ENCODE peak calls at places on chromosomes 16 and 17, in ten cellular contexts. One of them, this sample, is unnamed.

GRCh38 chr17:19987897-19988296 is 10.3 kb upstream of the AKAP10 start:
- DNase-seq in activated CD8-positive, alpha-beta memory T cell treated with anti-CD3 and anti-CD28 coated beads, Interleukin-2, amount 50 U/mL, for 48 hours: peak
- DNase-seq in bronchial epithelial cell: no peak
- DNase-seq in NAMALWA: no peak
- DNase-seq in stimulated activated CD4-positive, alpha-beta T cell treated with anti-CD3 and anti-CD28 coated beads, TNF-alpha, amount 100 ng/mL, for 48 hours: no peak
- DNase-seq in HuH-7.5: no peak
- DNase-seq in activated naive CD8-positive, alpha-beta T cell treated with anti-CD3 and anti-CD28 coated beads, Interleukin-2, amount 50 U/mL, for 24 hours: no peak
- DNase-seq in stimulated activated CD8-positive, alpha-beta memory T cell treated with anti-CD3 and anti-CD28 coated beads, Interleukin-7, amount 100 ng/mL, for 1 hour: no peak
- DNase-seq in NCI-H1105 treated with DMSO at 0.1 percent for 48 hours: no peak
- DNase-seq in mesothelial cell of epicardium: peak
- DNase-seq in this sample: no peak

GRCh38 chr16:67384778-67385510 is 8.4 kb downstream of the TPPP3 start:
- DNase-seq in activated CD8-positive, alpha-beta memory T cell treated with anti-CD3 and anti-CD28 coated beads, Interleukin-2, amount 50 U/mL, for 48 hours: no peak
- DNase-seq in activated naive CD8-positive, alpha-beta T cell treated with anti-CD3 and anti-CD28 coated beads, Interleukin-2, amount 50 U/mL, for 24 hours: no peak
- DNase-seq in NCI-H1105 treated with DMSO at 0.1 percent for 48 hours: no peak
- DNase-seq in bronchial epithelial cell: no peak
- DNase-seq in stimulated activated CD4-positive, alpha-beta T cell treated with anti-CD3 and anti-CD28 coated beads, TNF-alpha, amount 100 ng/mL, for 48 hours: no peak
- DNase-seq in mesothelial cell of epicardium: no peak
- DNase-seq in HuH-7.5: no peak
- DNase-seq in stimulated activated CD8-positive, alpha-beta memory T cell treated with anti-CD3 and anti-CD28 coated beads, Interleukin-7, amount 100 ng/mL, for 1 hour: no peak
- DNase-seq in NAMALWA: no peak
- DNase-seq in this sample: no peak

GRCh38 chr16:85611455-85612190 is 1.5 kb upstream of the GSE1 start:
- DNase-seq in HuH-7.5: peak
- DNase-seq in NAMALWA: peak
- DNase-seq in bronchial epithelial cell: peak
- DNase-seq in stimulated activated CD4-positive, alpha-beta T cell treated with anti-CD3 and anti-CD28 coated beads, TNF-alpha, amount 100 ng/mL, for 48 hours: peak
- DNase-seq in activated CD8-positive, alpha-beta memory T cell treated with anti-CD3 and anti-CD28 coated beads, Interleukin-2, amount 50 U/mL, for 48 hours: peak
- DNase-seq in stimulated activated CD8-positive, alpha-beta memory T cell treated with anti-CD3 and anti-CD28 coated beads, Interleukin-7, amount 100 ng/mL, for 1 hour: no peak
- DNase-seq in activated naive CD8-positive, alpha-beta T cell treated with anti-CD3 and anti-CD28 coated beads, Interleukin-2, amount 50 U/mL, for 24 hours: peak
- DNase-seq in mesothelial cell of epicardium: peak
- DNase-seq in NCI-H1105 treated with DMSO at 0.1 percent for 48 hours: peak
- DNase-seq in this sample: peak

GRCh38 chr16:66552288-66553143 is at the start of gene CKLF:
- DNase-seq in NAMALWA: peak
- DNase-seq in activated naive CD8-positive, alpha-beta T cell treated with anti-CD3 and anti-CD28 coated beads, Interleukin-2, amount 50 U/mL, for 24 hours: peak
- DNase-seq in HuH-7.5: peak
- DNase-seq in stimulated activated CD4-positive, alpha-beta T cell treated with anti-CD3 and anti-CD28 coated beads, TNF-alpha, amount 100 ng/mL, for 48 hours: peak
- DNase-seq in NCI-H1105 treated with DMSO at 0.1 percent for 48 hours: peak
- DNase-seq in bronchial epithelial cell: peak
- DNase-seq in mesothelial cell of epicardium: peak
- DNase-seq in stimulated activated CD8-positive, alpha-beta memory T cell treated with anti-CD3 and anti-CD28 coated beads, Interleukin-7, amount 100 ng/mL, for 1 hour: peak
- DNase-seq in activated CD8-positive, alpha-beta memory T cell treated with anti-CD3 and anti-CD28 coated beads, Interleukin-2, amount 50 U/mL, for 48 hours: peak
- DNase-seq in this sample: peak

GRCh38 chr16:8990445-8990844 is 26.7 kb upstream of the USP7 start:
- DNase-seq in stimulated activated CD8-positive, alpha-beta memory T cell treated with anti-CD3 and anti-CD28 coated beads, Interleukin-7, amount 100 ng/mL, for 1 hour: no peak
- DNase-seq in activated CD8-positive, alpha-beta memory T cell treated with anti-CD3 and anti-CD28 coated beads, Interleukin-2, amount 50 U/mL, for 48 hours: no peak
- DNase-seq in mesothelial cell of epicardium: no peak
- DNase-seq in bronchial epithelial cell: no peak
- DNase-seq in activated naive CD8-positive, alpha-beta T cell treated with anti-CD3 and anti-CD28 coated beads, Interleukin-2, amount 50 U/mL, for 24 hours: no peak
- DNase-seq in stimulated activated CD4-positive, alpha-beta T cell treated with anti-CD3 and anti-CD28 coated beads, TNF-alpha, amount 100 ng/mL, for 48 hours: no peak
- DNase-seq in HuH-7.5: no peak
- DNase-seq in NCI-H1105 treated with DMSO at 0.1 percent for 48 hours: no peak
- DNase-seq in NAMALWA: no peak
- DNase-seq in this sample: no peak

GRCh38 chr17:54451051-54451450 is 449.6 kb upstream of the TOM1L1 start:
- DNase-seq in NAMALWA: no peak
- DNase-seq in stimulated activated CD8-positive, alpha-beta memory T cell treated with anti-CD3 and anti-CD28 coated beads, Interleukin-7, amount 100 ng/mL, for 1 hour: no peak
- DNase-seq in activated CD8-positive, alpha-beta memory T cell treated with anti-CD3 and anti-CD28 coated beads, Interleukin-2, amount 50 U/mL, for 48 hours: no peak
- DNase-seq in activated naive CD8-positive, alpha-beta T cell treated with anti-CD3 and anti-CD28 coated beads, Interleukin-2, amount 50 U/mL, for 24 hours: no peak
- DNase-seq in mesothelial cell of epicardium: no peak
- DNase-seq in NCI-H1105 treated with DMSO at 0.1 percent for 48 hours: no peak
- DNase-seq in HuH-7.5: no peak
- DNase-seq in bronchial epithelial cell: no peak
- DNase-seq in stimulated activated CD4-positive, alpha-beta T cell treated with anti-CD3 and anti-CD28 coated beads, TNF-alpha, amount 100 ng/mL, for 48 hours: no peak
- DNase-seq in this sample: no peak

GRCh38 chr17:78555741-78556401 is 21.3 kb downstream of the DNAH17 start:
- DNase-seq in bronchial epithelial cell: no peak
- DNase-seq in activated naive CD8-positive, alpha-beta T cell treated with anti-CD3 and anti-CD28 coated beads, Interleukin-2, amount 50 U/mL, for 24 hours: no peak
- DNase-seq in activated CD8-positive, alpha-beta memory T cell treated with anti-CD3 and anti-CD28 coated beads, Interleukin-2, amount 50 U/mL, for 48 hours: no peak
- DNase-seq in stimulated activated CD4-positive, alpha-beta T cell treated with anti-CD3 and anti-CD28 coated beads, TNF-alpha, amount 100 ng/mL, for 48 hours: no peak
- DNase-seq in mesothelial cell of epicardium: no peak
- DNase-seq in stimulated activated CD8-positive, alpha-beta memory T cell treated with anti-CD3 and anti-CD28 coated beads, Interleukin-7, amount 100 ng/mL, for 1 hour: no peak
- DNase-seq in NAMALWA: no peak
- DNase-seq in HuH-7.5: no peak
- DNase-seq in NCI-H1105 treated with DMSO at 0.1 percent for 48 hours: no peak
- DNase-seq in this sample: no peak

GRCh38 chr17:68101075-68101991 is 65.8 kb downstream of the KPNA2 start:
- DNase-seq in NAMALWA: peak
- DNase-seq in NCI-H1105 treated with DMSO at 0.1 percent for 48 hours: peak
- DNase-seq in HuH-7.5: peak
- DNase-seq in stimulated activated CD8-positive, alpha-beta memory T cell treated with anti-CD3 and anti-CD28 coated beads, Interleukin-7, amount 100 ng/mL, for 1 hour: peak
- DNase-seq in stimulated activated CD4-positive, alpha-beta T cell treated with anti-CD3 and anti-CD28 coated beads, TNF-alpha, amount 100 ng/mL, for 48 hours: peak
- DNase-seq in bronchial epithelial cell: peak
- DNase-seq in mesothelial cell of epicardium: peak
- DNase-seq in activated naive CD8-positive, alpha-beta T cell treated with anti-CD3 and anti-CD28 coated beads, Interleukin-2, amount 50 U/mL, for 24 hours: peak
- DNase-seq in activated CD8-positive, alpha-beta memory T cell treated with anti-CD3 and anti-CD28 coated beads, Interleukin-2, amount 50 U/mL, for 48 hours: peak
- DNase-seq in this sample: peak

GRCh38 chr17:29166507-29166887 is 13.7 kb downstream of the MYO18A start:
- DNase-seq in bronchial epithelial cell: no peak
- DNase-seq in activated naive CD8-positive, alpha-beta T cell treated with anti-CD3 and anti-CD28 coated beads, Interleukin-2, amount 50 U/mL, for 24 hours: no peak
- DNase-seq in mesothelial cell of epicardium: no peak
- DNase-seq in stimulated activated CD4-positive, alpha-beta T cell treated with anti-CD3 and anti-CD28 coated beads, TNF-alpha, amount 100 ng/mL, for 48 hours: no peak
- DNase-seq in NAMALWA: no peak
- DNase-seq in activated CD8-positive, alpha-beta memory T cell treated with anti-CD3 and anti-CD28 coated beads, Interleukin-2, amount 50 U/mL, for 48 hours: no peak
- DNase-seq in NCI-H1105 treated with DMSO at 0.1 percent for 48 hours: no peak
- DNase-seq in HuH-7.5: no peak
- DNase-seq in stimulated activated CD8-positive, alpha-beta memory T cell treated with anti-CD3 and anti-CD28 coated beads, Interleukin-7, amount 100 ng/mL, for 1 hour: no peak
- DNase-seq in this sample: no peak

GRCh38 chr16:3762080-3762750 is 44.9 kb upstream of the TRAP1 start:
- DNase-seq in NAMALWA: no peak
- DNase-seq in activated naive CD8-positive, alpha-beta T cell treated with anti-CD3 and anti-CD28 coated beads, Interleukin-2, amount 50 U/mL, for 24 hours: no peak
- DNase-seq in HuH-7.5: no peak
- DNase-seq in stimulated activated CD4-positive, alpha-beta T cell treated with anti-CD3 and anti-CD28 coated beads, TNF-alpha, amount 100 ng/mL, for 48 hours: no peak
- DNase-seq in bronchial epithelial cell: no peak
- DNase-seq in mesothelial cell of epicardium: no peak
- DNase-seq in stimulated activated CD8-positive, alpha-beta memory T cell treated with anti-CD3 and anti-CD28 coated beads, Interleukin-7, amount 100 ng/mL, for 1 hour: no peak
- DNase-seq in activated CD8-positive, alpha-beta memory T cell treated with anti-CD3 and anti-CD28 coated beads, Interleukin-2, amount 50 U/mL, for 48 hours: no peak
- DNase-seq in NCI-H1105 treated with DMSO at 0.1 percent for 48 hours: no peak
- DNase-seq in this sample: no peak

GRCh38 chr17:28993645-28994426 is 12.0 kb downstream of the SEZ6 start:
- DNase-seq in HuH-7.5: no peak
- DNase-seq in activated naive CD8-positive, alpha-beta T cell treated with anti-CD3 and anti-CD28 coated beads, Interleukin-2, amount 50 U/mL, for 24 hours: no peak
- DNase-seq in activated CD8-positive, alpha-beta memory T cell treated with anti-CD3 and anti-CD28 coated beads, Interleukin-2, amount 50 U/mL, for 48 hours: no peak
- DNase-seq in stimulated activated CD8-positive, alpha-beta memory T cell treated with anti-CD3 and anti-CD28 coated beads, Interleukin-7, amount 100 ng/mL, for 1 hour: no peak
- DNase-seq in NCI-H1105 treated with DMSO at 0.1 percent for 48 hours: no peak
- DNase-seq in NAMALWA: no peak
- DNase-seq in bronchial epithelial cell: no peak
- DNase-seq in stimulated activated CD4-positive, alpha-beta T cell treated with anti-CD3 and anti-CD28 coated beads, TNF-alpha, amount 100 ng/mL, for 48 hours: no peak
- DNase-seq in mesothelial cell of epicardium: no peak
- DNase-seq in this sample: no peak

GRCh38 chr17:17386143-17386800 is 83.1 kb downstream of the NT5M start:
- DNase-seq in bronchial epithelial cell: no peak
- DNase-seq in HuH-7.5: no peak
- DNase-seq in activated naive CD8-positive, alpha-beta T cell treated with anti-CD3 and anti-CD28 coated beads, Interleukin-2, amount 50 U/mL, for 24 hours: no peak
- DNase-seq in activated CD8-positive, alpha-beta memory T cell treated with anti-CD3 and anti-CD28 coated beads, Interleukin-2, amount 50 U/mL, for 48 hours: no peak
- DNase-seq in stimulated activated CD4-positive, alpha-beta T cell treated with anti-CD3 and anti-CD28 coated beads, TNF-alpha, amount 100 ng/mL, for 48 hours: no peak
- DNase-seq in NAMALWA: no peak
- DNase-seq in NCI-H1105 treated with DMSO at 0.1 percent for 48 hours: no peak
- DNase-seq in mesothelial cell of epicardium: no peak
- DNase-seq in stimulated activated CD8-positive, alpha-beta memory T cell treated with anti-CD3 and anti-CD28 coated beads, Interleukin-7, amount 100 ng/mL, for 1 hour: no peak
- DNase-seq in this sample: no peak

GRCh38 chr16:73739049-73739769 is 557.4 kb upstream of the PSMD7 start:
- DNase-seq in NCI-H1105 treated with DMSO at 0.1 percent for 48 hours: no peak
- DNase-seq in bronchial epithelial cell: peak
- DNase-seq in mesothelial cell of epicardium: no peak
- DNase-seq in stimulated activated CD8-positive, alpha-beta memory T cell treated with anti-CD3 and anti-CD28 coated beads, Interleukin-7, amount 100 ng/mL, for 1 hour: no peak
- DNase-seq in NAMALWA: no peak
- DNase-seq in activated naive CD8-positive, alpha-beta T cell treated with anti-CD3 and anti-CD28 coated beads, Interleukin-2, amount 50 U/mL, for 24 hours: no peak
- DNase-seq in HuH-7.5: no peak
- DNase-seq in activated CD8-positive, alpha-beta memory T cell treated with anti-CD3 and anti-CD28 coated beads, Interleukin-2, amount 50 U/mL, for 48 hours: no peak
- DNase-seq in stimulated activated CD4-positive, alpha-beta T cell treated with anti-CD3 and anti-CD28 coated beads, TNF-alpha, amount 100 ng/mL, for 48 hours: no peak
- DNase-seq in this sample: no peak

GRCh38 chr17:74702132-74702876 is 10.4 kb downstream of the CD300LF start:
- DNase-seq in NAMALWA: no peak
- DNase-seq in HuH-7.5: no peak
- DNase-seq in NCI-H1105 treated with DMSO at 0.1 percent for 48 hours: no peak
- DNase-seq in bronchial epithelial cell: no peak
- DNase-seq in mesothelial cell of epicardium: no peak
- DNase-seq in stimulated activated CD4-positive, alpha-beta T cell treated with anti-CD3 and anti-CD28 coated beads, TNF-alpha, amount 100 ng/mL, for 48 hours: no peak
- DNase-seq in activated naive CD8-positive, alpha-beta T cell treated with anti-CD3 and anti-CD28 coated beads, Interleukin-2, amount 50 U/mL, for 24 hours: no peak
- DNase-seq in activated CD8-positive, alpha-beta memory T cell treated with anti-CD3 and anti-CD28 coated beads, Interleukin-2, amount 50 U/mL, for 48 hours: no peak
- DNase-seq in stimulated activated CD8-positive, alpha-beta memory T cell treated with anti-CD3 and anti-CD28 coated beads, Interleukin-7, amount 100 ng/mL, for 1 hour: no peak
- DNase-seq in this sample: no peak

GRCh38 chr17:74332763-74333220 is 6.8 kb downstream of the KIF19 start:
- DNase-seq in HuH-7.5: no peak
- DNase-seq in bronchial epithelial cell: no peak
- DNase-seq in stimulated activated CD4-positive, alpha-beta T cell treated with anti-CD3 and anti-CD28 coated beads, TNF-alpha, amount 100 ng/mL, for 48 hours: no peak
- DNase-seq in activated CD8-positive, alpha-beta memory T cell treated with anti-CD3 and anti-CD28 coated beads, Interleukin-2, amount 50 U/mL, for 48 hours: no peak
- DNase-seq in NAMALWA: peak
- DNase-seq in stimulated activated CD8-positive, alpha-beta memory T cell treated with anti-CD3 and anti-CD28 coated beads, Interleukin-7, amount 100 ng/mL, for 1 hour: no peak
- DNase-seq in NCI-H1105 treated with DMSO at 0.1 percent for 48 hours: peak
- DNase-seq in activated naive CD8-positive, alpha-beta T cell treated with anti-CD3 and anti-CD28 coated beads, Interleukin-2, amount 50 U/mL, for 24 hours: no peak
- DNase-seq in mesothelial cell of epicardium: no peak
- DNase-seq in this sample: peak

GRCh38 chr17:60134396-60135159 is 15.2 kb upstream of the CA4 start:
- DNase-seq in NAMALWA: no peak
- DNase-seq in NCI-H1105 treated with DMSO at 0.1 percent for 48 hours: peak
- DNase-seq in stimulated activated CD4-positive, alpha-beta T cell treated with anti-CD3 and anti-CD28 coated beads, TNF-alpha, amount 100 ng/mL, for 48 hours: no peak
- DNase-seq in activated naive CD8-positive, alpha-beta T cell treated with anti-CD3 and anti-CD28 coated beads, Interleukin-2, amount 50 U/mL, for 24 hours: peak
- DNase-seq in mesothelial cell of epicardium: no peak
- DNase-seq in stimulated activated CD8-positive, alpha-beta memory T cell treated with anti-CD3 and anti-CD28 coated beads, Interleukin-7, amount 100 ng/mL, for 1 hour: no peak
- DNase-seq in activated CD8-positive, alpha-beta memory T cell treated with anti-CD3 and anti-CD28 coated beads, Interleukin-2, amount 50 U/mL, for 48 hours: peak
- DNase-seq in bronchial epithelial cell: no peak
- DNase-seq in HuH-7.5: no peak
- DNase-seq in this sample: no peak

GRCh38 chr16:84595052-84595481 is 22.8 kb downstream of the COTL1 start:
- DNase-seq in stimulated activated CD4-positive, alpha-beta T cell treated with anti-CD3 and anti-CD28 coated beads, TNF-alpha, amount 100 ng/mL, for 48 hours: no peak
- DNase-seq in activated naive CD8-positive, alpha-beta T cell treated with anti-CD3 and anti-CD28 coated beads, Interleukin-2, amount 50 U/mL, for 24 hours: no peak
- DNase-seq in NCI-H1105 treated with DMSO at 0.1 percent for 48 hours: no peak
- DNase-seq in stimulated activated CD8-positive, alpha-beta memory T cell treated with anti-CD3 and anti-CD28 coated beads, Interleukin-7, amount 100 ng/mL, for 1 hour: no peak
- DNase-seq in mesothelial cell of epicardium: no peak
- DNase-seq in activated CD8-positive, alpha-beta memory T cell treated with anti-CD3 and anti-CD28 coated beads, Interleukin-2, amount 50 U/mL, for 48 hours: no peak
- DNase-seq in NAMALWA: no peak
- DNase-seq in bronchial epithelial cell: no peak
- DNase-seq in HuH-7.5: no peak
- DNase-seq in this sample: peak

GRCh38 chr16:89004209-89004831 is 27.3 kb upstream of the CBFA2T3 start:
- DNase-seq in stimulated activated CD8-positive, alpha-beta memory T cell treated with anti-CD3 and anti-CD28 coated beads, Interleukin-7, amount 100 ng/mL, for 1 hour: no peak
- DNase-seq in mesothelial cell of epicardium: no peak
- DNase-seq in bronchial epithelial cell: no peak
- DNase-seq in activated naive CD8-positive, alpha-beta T cell treated with anti-CD3 and anti-CD28 coated beads, Interleukin-2, amount 50 U/mL, for 24 hours: no peak
- DNase-seq in stimulated activated CD4-positive, alpha-beta T cell treated with anti-CD3 and anti-CD28 coated beads, TNF-alpha, amount 100 ng/mL, for 48 hours: no peak
- DNase-seq in activated CD8-positive, alpha-beta memory T cell treated with anti-CD3 and anti-CD28 coated beads, Interleukin-2, amount 50 U/mL, for 48 hours: no peak
- DNase-seq in HuH-7.5: no peak
- DNase-seq in NAMALWA: peak
- DNase-seq in NCI-H1105 treated with DMSO at 0.1 percent for 48 hours: no peak
- DNase-seq in this sample: no peak

GRCh38 chr17:34634551-34635160 is 55.3 kb downstream of the TMEM132E start:
- DNase-seq in HuH-7.5: no peak
- DNase-seq in NAMALWA: no peak
- DNase-seq in activated CD8-positive, alpha-beta memory T cell treated with anti-CD3 and anti-CD28 coated beads, Interleukin-2, amount 50 U/mL, for 48 hours: no peak
- DNase-seq in activated naive CD8-positive, alpha-beta T cell treated with anti-CD3 and anti-CD28 coated beads, Interleukin-2, amount 50 U/mL, for 24 hours: no peak
- DNase-seq in stimulated activated CD4-positive, alpha-beta T cell treated with anti-CD3 and anti-CD28 coated beads, TNF-alpha, amount 100 ng/mL, for 48 hours: no peak
- DNase-seq in NCI-H1105 treated with DMSO at 0.1 percent for 48 hours: no peak
- DNase-seq in bronchial epithelial cell: no peak
- DNase-seq in mesothelial cell of epicardium: no peak
- DNase-seq in stimulated activated CD8-positive, alpha-beta memory T cell treated with anti-CD3 and anti-CD28 coated beads, Interleukin-7, amount 100 ng/mL, for 1 hour: no peak
- DNase-seq in this sample: no peak

GRCh38 chr16:19997264-19997663 is 76.4 kb downstream of the GPR139 start:
- DNase-seq in stimulated activated CD4-positive, alpha-beta T cell treated with anti-CD3 and anti-CD28 coated beads, TNF-alpha, amount 100 ng/mL, for 48 hours: no peak
- DNase-seq in NAMALWA: no peak
- DNase-seq in mesothelial cell of epicardium: no peak
- DNase-seq in stimulated activated CD8-positive, alpha-beta memory T cell treated with anti-CD3 and anti-CD28 coated beads, Interleukin-7, amount 100 ng/mL, for 1 hour: no peak
- DNase-seq in HuH-7.5: no peak
- DNase-seq in NCI-H1105 treated with DMSO at 0.1 percent for 48 hours: peak
- DNase-seq in activated naive CD8-positive, alpha-beta T cell treated with anti-CD3 and anti-CD28 coated beads, Interleukin-2, amount 50 U/mL, for 24 hours: no peak
- DNase-seq in activated CD8-positive, alpha-beta memory T cell treated with anti-CD3 and anti-CD28 coated beads, Interleukin-2, amount 50 U/mL, for 48 hours: no peak
- DNase-seq in bronchial epithelial cell: no peak
- DNase-seq in this sample: no peak

GRCh38 chr17:39365252-39365651 is 36.2 kb downstream of the FBXL20 start:
- DNase-seq in mesothelial cell of epicardium: no peak
- DNase-seq in stimulated activated CD4-positive, alpha-beta T cell treated with anti-CD3 and anti-CD28 coated beads, TNF-alpha, amount 100 ng/mL, for 48 hours: no peak
- DNase-seq in activated CD8-positive, alpha-beta memory T cell treated with anti-CD3 and anti-CD28 coated beads, Interleukin-2, amount 50 U/mL, for 48 hours: no peak
- DNase-seq in HuH-7.5: no peak
- DNase-seq in bronchial epithelial cell: no peak
- DNase-seq in activated naive CD8-positive, alpha-beta T cell treated with anti-CD3 and anti-CD28 coated beads, Interleukin-2, amount 50 U/mL, for 24 hours: no peak
- DNase-seq in NCI-H1105 treated with DMSO at 0.1 percent for 48 hours: no peak
- DNase-seq in stimulated activated CD8-positive, alpha-beta memory T cell treated with anti-CD3 and anti-CD28 coated beads, Interleukin-7, amount 100 ng/mL, for 1 hour: no peak
- DNase-seq in NAMALWA: no peak
- DNase-seq in this sample: no peak

GRCh38 chr17:67750067-67750466 is 32.3 kb downstream of the NOL11 start:
- DNase-seq in stimulated activated CD4-positive, alpha-beta T cell treated with anti-CD3 and anti-CD28 coated beads, TNF-alpha, amount 100 ng/mL, for 48 hours: no peak
- DNase-seq in activated naive CD8-positive, alpha-beta T cell treated with anti-CD3 and anti-CD28 coated beads, Interleukin-2, amount 50 U/mL, for 24 hours: no peak
- DNase-seq in activated CD8-positive, alpha-beta memory T cell treated with anti-CD3 and anti-CD28 coated beads, Interleukin-2, amount 50 U/mL, for 48 hours: no peak
- DNase-seq in bronchial epithelial cell: no peak
- DNase-seq in HuH-7.5: no peak
- DNase-seq in stimulated activated CD8-positive, alpha-beta memory T cell treated with anti-CD3 and anti-CD28 coated beads, Interleukin-7, amount 100 ng/mL, for 1 hour: no peak
- DNase-seq in NAMALWA: no peak
- DNase-seq in NCI-H1105 treated with DMSO at 0.1 percent for 48 hours: no peak
- DNase-seq in mesothelial cell of epicardium: no peak
- DNase-seq in this sample: no peak

GRCh38 chr16:50167603-50168002 is 14.5 kb downstream of the TENT4B start:
- DNase-seq in NAMALWA: no peak
- DNase-seq in activated CD8-positive, alpha-beta memory T cell treated with anti-CD3 and anti-CD28 coated beads, Interleukin-2, amount 50 U/mL, for 48 hours: no peak
- DNase-seq in stimulated activated CD4-positive, alpha-beta T cell treated with anti-CD3 and anti-CD28 coated beads, TNF-alpha, amount 100 ng/mL, for 48 hours: no peak
- DNase-seq in HuH-7.5: no peak
- DNase-seq in NCI-H1105 treated with DMSO at 0.1 percent for 48 hours: no peak
- DNase-seq in bronchial epithelial cell: no peak
- DNase-seq in mesothelial cell of epicardium: no peak
- DNase-seq in activated naive CD8-positive, alpha-beta T cell treated with anti-CD3 and anti-CD28 coated beads, Interleukin-2, amount 50 U/mL, for 24 hours: no peak
- DNase-seq in stimulated activated CD8-positive, alpha-beta memory T cell treated with anti-CD3 and anti-CD28 coated beads, Interleukin-7, amount 100 ng/mL, for 1 hour: no peak
- DNase-seq in this sample: no peak

GRCh38 chr16:54093281-54093680 is 193.3 kb downstream of the IRX3 start:
- DNase-seq in mesothelial cell of epicardium: no peak
- DNase-seq in NCI-H1105 treated with DMSO at 0.1 percent for 48 hours: no peak
- DNase-seq in HuH-7.5: no peak
- DNase-seq in NAMALWA: no peak
- DNase-seq in bronchial epithelial cell: no peak
- DNase-seq in stimulated activated CD8-positive, alpha-beta memory T cell treated with anti-CD3 and anti-CD28 coated beads, Interleukin-7, amount 100 ng/mL, for 1 hour: no peak
- DNase-seq in stimulated activated CD4-positive, alpha-beta T cell treated with anti-CD3 and anti-CD28 coated beads, TNF-alpha, amount 100 ng/mL, for 48 hours: no peak
- DNase-seq in activated CD8-positive, alpha-beta memory T cell treated with anti-CD3 and anti-CD28 coated beads, Interleukin-2, amount 50 U/mL, for 48 hours: no peak
- DNase-seq in activated naive CD8-positive, alpha-beta T cell treated with anti-CD3 and anti-CD28 coated beads, Interleukin-2, amount 50 U/mL, for 24 hours: no peak
- DNase-seq in this sample: no peak

GRCh38 chr17:40810505-40810904 is 10.7 kb upstream of the KRT28 start:
- DNase-seq in activated naive CD8-positive, alpha-beta T cell treated with anti-CD3 and anti-CD28 coated beads, Interleukin-2, amount 50 U/mL, for 24 hours: no peak
- DNase-seq in mesothelial cell of epicardium: no peak
- DNase-seq in HuH-7.5: no peak
- DNase-seq in stimulated activated CD4-positive, alpha-beta T cell treated with anti-CD3 and anti-CD28 coated beads, TNF-alpha, amount 100 ng/mL, for 48 hours: no peak
- DNase-seq in NAMALWA: no peak
- DNase-seq in stimulated activated CD8-positive, alpha-beta memory T cell treated with anti-CD3 and anti-CD28 coated beads, Interleukin-7, amount 100 ng/mL, for 1 hour: no peak
- DNase-seq in NCI-H1105 treated with DMSO at 0.1 percent for 48 hours: no peak
- DNase-seq in bronchial epithelial cell: peak
- DNase-seq in activated CD8-positive, alpha-beta memory T cell treated with anti-CD3 and anti-CD28 coated beads, Interleukin-2, amount 50 U/mL, for 48 hours: no peak
- DNase-seq in this sample: no peak

GRCh38 chr17:50027639-50028206 is 28.2 kb upstream of the ITGA3 start:
- DNase-seq in bronchial epithelial cell: peak
- DNase-seq in activated CD8-positive, alpha-beta memory T cell treated with anti-CD3 and anti-CD28 coated beads, Interleukin-2, amount 50 U/mL, for 48 hours: no peak
- DNase-seq in stimulated activated CD4-positive, alpha-beta T cell treated with anti-CD3 and anti-CD28 coated beads, TNF-alpha, amount 100 ng/mL, for 48 hours: no peak
- DNase-seq in NCI-H1105 treated with DMSO at 0.1 percent for 48 hours: no peak
- DNase-seq in mesothelial cell of epicardium: no peak
- DNase-seq in HuH-7.5: no peak
- DNase-seq in stimulated activated CD8-positive, alpha-beta memory T cell treated with anti-CD3 and anti-CD28 coated beads, Interleukin-7, amount 100 ng/mL, for 1 hour: no peak
- DNase-seq in NAMALWA: no peak
- DNase-seq in activated naive CD8-positive, alpha-beta T cell treated with anti-CD3 and anti-CD28 coated beads, Interleukin-2, amount 50 U/mL, for 24 hours: no peak
- DNase-seq in this sample: peak

GRCh38 chr16:84832488-84833141 is 12.8 kb downstream of the CRISPLD2 start:
- DNase-seq in bronchial epithelial cell: no peak
- DNase-seq in stimulated activated CD4-positive, alpha-beta T cell treated with anti-CD3 and anti-CD28 coated beads, TNF-alpha, amount 100 ng/mL, for 48 hours: no peak
- DNase-seq in activated CD8-positive, alpha-beta memory T cell treated with anti-CD3 and anti-CD28 coated beads, Interleukin-2, amount 50 U/mL, for 48 hours: no peak
- DNase-seq in NCI-H1105 treated with DMSO at 0.1 percent for 48 hours: no peak
- DNase-seq in mesothelial cell of epicardium: no peak
- DNase-seq in activated naive CD8-positive, alpha-beta T cell treated with anti-CD3 and anti-CD28 coated beads, Interleukin-2, amount 50 U/mL, for 24 hours: no peak
- DNase-seq in NAMALWA: no peak
- DNase-seq in HuH-7.5: no peak
- DNase-seq in stimulated activated CD8-positive, alpha-beta memory T cell treated with anti-CD3 and anti-CD28 coated beads, Interleukin-7, amount 100 ng/mL, for 1 hour: no peak
- DNase-seq in this sample: peak

GRCh38 chr16:11032922-11033291 is 88.5 kb downstream of the CLEC16A start:
- DNase-seq in NAMALWA: no peak
- DNase-seq in mesothelial cell of epicardium: no peak
- DNase-seq in NCI-H1105 treated with DMSO at 0.1 percent for 48 hours: no peak
- DNase-seq in HuH-7.5: no peak
- DNase-seq in stimulated activated CD8-positive, alpha-beta memory T cell treated with anti-CD3 and anti-CD28 coated beads, Interleukin-7, amount 100 ng/mL, for 1 hour: no peak
- DNase-seq in activated naive CD8-positive, alpha-beta T cell treated with anti-CD3 and anti-CD28 coated beads, Interleukin-2, amount 50 U/mL, for 24 hours: no peak
- DNase-seq in activated CD8-positive, alpha-beta memory T cell treated with anti-CD3 and anti-CD28 coated beads, Interleukin-2, amount 50 U/mL, for 48 hours: no peak
- DNase-seq in bronchial epithelial cell: no peak
- DNase-seq in stimulated activated CD4-positive, alpha-beta T cell treated with anti-CD3 and anti-CD28 coated beads, TNF-alpha, amount 100 ng/mL, for 48 hours: no peak
- DNase-seq in this sample: peak